ENCODE peak calls at places on chromosomes 16 and 17, in nine cellular contexts. One of them, this sample, is unnamed.

GRCh38 chr17:40026816-40027613 is 11.8 kb downstream of the CSF3 start:
- DNase-seq in ureter: peak
- DNase-seq in stimulated activated CD8-positive, alpha-beta memory T cell treated with anti-CD3 and anti-CD28 coated beads, Interleukin-4, amount 100 ng/mL, for 24 hours: peak
- DNase-seq in Caco-2: peak
- DNase-seq in myocyte: peak
- DNase-seq in ACHN: peak
- DNase-seq in EH: peak
- DNase-seq in hippocampal formation: peak
- DNase-seq in NCI-H345: peak
- DNase-seq in this sample: peak

GRCh38 chr16:85978291-85978775 is 79.4 kb downstream of the IRF8 start:
- DNase-seq in NCI-H345: no peak
- DNase-seq in Caco-2: no peak
- DNase-seq in ACHN: no peak
- DNase-seq in stimulated activated CD8-positive, alpha-beta memory T cell treated with anti-CD3 and anti-CD28 coated beads, Interleukin-4, amount 100 ng/mL, for 24 hours: no peak
- DNase-seq in hippocampal formation: no peak
- DNase-seq in EH: no peak
- DNase-seq in ureter: no peak
- DNase-seq in myocyte: no peak
- DNase-seq in this sample: no peak

GRCh38 chr16:66264311-66265105 is 102.0 kb upstream of the CDH5 start:
- DNase-seq in ACHN: no peak
- DNase-seq in Caco-2: no peak
- DNase-seq in EH: no peak
- DNase-seq in NCI-H345: no peak
- DNase-seq in myocyte: peak
- DNase-seq in ureter: no peak
- DNase-seq in hippocampal formation: no peak
- DNase-seq in stimulated activated CD8-positive, alpha-beta memory T cell treated with anti-CD3 and anti-CD28 coated beads, Interleukin-4, amount 100 ng/mL, for 24 hours: no peak
- DNase-seq in this sample: no peak

GRCh38 chr17:14904406-14904805 is 360.7 kb downstream of the PMP22 start:
- DNase-seq in stimulated activated CD8-positive, alpha-beta memory T cell treated with anti-CD3 and anti-CD28 coated beads, Interleukin-4, amount 100 ng/mL, for 24 hours: no peak
- DNase-seq in hippocampal formation: no peak
- DNase-seq in ureter: no peak
- DNase-seq in myocyte: no peak
- DNase-seq in ACHN: no peak
- DNase-seq in NCI-H345: no peak
- DNase-seq in Caco-2: no peak
- DNase-seq in EH: peak
- DNase-seq in this sample: no peak

GRCh38 chr16:87713469-87714229 is 52.1 kb downstream of the KLHDC4 start:
- DNase-seq in NCI-H345: no peak
- DNase-seq in stimulated activated CD8-positive, alpha-beta memory T cell treated with anti-CD3 and anti-CD28 coated beads, Interleukin-4, amount 100 ng/mL, for 24 hours: peak
- DNase-seq in hippocampal formation: no peak
- DNase-seq in myocyte: no peak
- DNase-seq in ACHN: no peak
- DNase-seq in ureter: no peak
- DNase-seq in EH: no peak
- DNase-seq in Caco-2: no peak
- DNase-seq in this sample: no peak

GRCh38 chr17:34254651-34255380 is at the start of gene CCL2:
- DNase-seq in NCI-H345: peak
- DNase-seq in EH: peak
- DNase-seq in hippocampal formation: peak
- DNase-seq in Caco-2: peak
- DNase-seq in stimulated activated CD8-positive, alpha-beta memory T cell treated with anti-CD3 and anti-CD28 coated beads, Interleukin-4, amount 100 ng/mL, for 24 hours: no peak
- DNase-seq in ureter: peak
- DNase-seq in myocyte: no peak
- DNase-seq in ACHN: peak
- DNase-seq in this sample: no peak

GRCh38 chr17:13784466-13784865 is 182.7 kb upstream of the HS3ST3A1 start:
- DNase-seq in myocyte: peak
- DNase-seq in Caco-2: no peak
- DNase-seq in ureter: no peak
- DNase-seq in hippocampal formation: no peak
- DNase-seq in ACHN: no peak
- DNase-seq in stimulated activated CD8-positive, alpha-beta memory T cell treated with anti-CD3 and anti-CD28 coated beads, Interleukin-4, amount 100 ng/mL, for 24 hours: no peak
- DNase-seq in EH: no peak
- DNase-seq in NCI-H345: no peak
- DNase-seq in this sample: no peak

GRCh38 chr16:67013238-67013822 is 15.6 kb upstream of the CBFB start:
- DNase-seq in ureter: no peak
- DNase-seq in hippocampal formation: no peak
- DNase-seq in EH: no peak
- DNase-seq in ACHN: no peak
- DNase-seq in myocyte: peak
- DNase-seq in Caco-2: no peak
- DNase-seq in NCI-H345: no peak
- DNase-seq in stimulated activated CD8-positive, alpha-beta memory T cell treated with anti-CD3 and anti-CD28 coated beads, Interleukin-4, amount 100 ng/mL, for 24 hours: no peak
- DNase-seq in this sample: no peak

GRCh38 chr17:9772658-9773057 is 18.7 kb downstream of the DHRS7C start:
- DNase-seq in ACHN: no peak
- DNase-seq in stimulated activated CD8-positive, alpha-beta memory T cell treated with anti-CD3 and anti-CD28 coated beads, Interleukin-4, amount 100 ng/mL, for 24 hours: no peak
- DNase-seq in myocyte: no peak
- DNase-seq in NCI-H345: no peak
- DNase-seq in hippocampal formation: no peak
- DNase-seq in ureter: no peak
- DNase-seq in EH: no peak
- DNase-seq in Caco-2: no peak
- DNase-seq in this sample: no peak

GRCh38 chr16:47956881-47957280 is 198.9 kb downstream of the ABCC12 start:
- DNase-seq in NCI-H345: no peak
- DNase-seq in hippocampal formation: no peak
- DNase-seq in EH: no peak
- DNase-seq in Caco-2: no peak
- DNase-seq in stimulated activated CD8-positive, alpha-beta memory T cell treated with anti-CD3 and anti-CD28 coated beads, Interleukin-4, amount 100 ng/mL, for 24 hours: no peak
- DNase-seq in myocyte: no peak
- DNase-seq in ureter: no peak
- DNase-seq in ACHN: no peak
- DNase-seq in this sample: no peak

GRCh38 chr16:81696136-81696958 is 82.7 kb upstream of the PLCG2 start:
- DNase-seq in NCI-H345: no peak
- DNase-seq in EH: no peak
- DNase-seq in ACHN: no peak
- DNase-seq in Caco-2: no peak
- DNase-seq in hippocampal formation: no peak
- DNase-seq in ureter: no peak
- DNase-seq in myocyte: peak
- DNase-seq in stimulated activated CD8-positive, alpha-beta memory T cell treated with anti-CD3 and anti-CD28 coated beads, Interleukin-4, amount 100 ng/mL, for 24 hours: no peak
- DNase-seq in this sample: no peak

GRCh38 chr17:56755310-56755709 is 78.4 kb downstream of the C17orf67 start:
- DNase-seq in NCI-H345: no peak
- DNase-seq in ureter: no peak
- DNase-seq in EH: peak
- DNase-seq in myocyte: no peak
- DNase-seq in ACHN: no peak
- DNase-seq in stimulated activated CD8-positive, alpha-beta memory T cell treated with anti-CD3 and anti-CD28 coated beads, Interleukin-4, amount 100 ng/mL, for 24 hours: no peak
- DNase-seq in hippocampal formation: no peak
- DNase-seq in Caco-2: no peak
- DNase-seq in this sample: no peak

GRCh38 chr17:2146132-2146871 is 91.4 kb downstream of the HIC1 start:
- DNase-seq in stimulated activated CD8-positive, alpha-beta memory T cell treated with anti-CD3 and anti-CD28 coated beads, Interleukin-4, amount 100 ng/mL, for 24 hours: no peak
- DNase-seq in Caco-2: no peak
- DNase-seq in hippocampal formation: no peak
- DNase-seq in ACHN: no peak
- DNase-seq in EH: no peak
- DNase-seq in myocyte: no peak
- DNase-seq in ureter: no peak
- DNase-seq in NCI-H345: no peak
- DNase-seq in this sample: no peak

GRCh38 chr16:70252355-70252988 is 732 bp upstream of the EXOSC6 start:
- DNase-seq in ureter: no peak
- DNase-seq in NCI-H345: peak
- DNase-seq in ACHN: peak
- DNase-seq in myocyte: no peak
- DNase-seq in Caco-2: peak
- DNase-seq in stimulated activated CD8-positive, alpha-beta memory T cell treated with anti-CD3 and anti-CD28 coated beads, Interleukin-4, amount 100 ng/mL, for 24 hours: no peak
- DNase-seq in EH: peak
- DNase-seq in hippocampal formation: no peak
- DNase-seq in this sample: peak

GRCh38 chr16:20285993-20286499 is 41.3 kb downstream of the GP2 start:
- DNase-seq in NCI-H345: no peak
- DNase-seq in EH: no peak
- DNase-seq in ureter: no peak
- DNase-seq in hippocampal formation: no peak
- DNase-seq in myocyte: no peak
- DNase-seq in Caco-2: no peak
- DNase-seq in ACHN: no peak
- DNase-seq in stimulated activated CD8-positive, alpha-beta memory T cell treated with anti-CD3 and anti-CD28 coated beads, Interleukin-4, amount 100 ng/mL, for 24 hours: no peak
- DNase-seq in this sample: no peak

GRCh38 chr17:3025421-3026124 is 37.8 kb downstream of the OR1D5 start:
- DNase-seq in Caco-2: peak
- DNase-seq in ureter: no peak
- DNase-seq in ACHN: no peak
- DNase-seq in myocyte: no peak
- DNase-seq in EH: no peak
- DNase-seq in hippocampal formation: no peak
- DNase-seq in stimulated activated CD8-positive, alpha-beta memory T cell treated with anti-CD3 and anti-CD28 coated beads, Interleukin-4, amount 100 ng/mL, for 24 hours: no peak
- DNase-seq in NCI-H345: no peak
- DNase-seq in this sample: no peak

GRCh38 chr16:23145608-23146007 is 3.6 kb downstream of the USP31 start:
- DNase-seq in ACHN: peak
- DNase-seq in myocyte: peak
- DNase-seq in NCI-H345: no peak
- DNase-seq in EH: peak
- DNase-seq in stimulated activated CD8-positive, alpha-beta memory T cell treated with anti-CD3 and anti-CD28 coated beads, Interleukin-4, amount 100 ng/mL, for 24 hours: no peak
- DNase-seq in hippocampal formation: no peak
- DNase-seq in Caco-2: no peak
- DNase-seq in ureter: no peak
- DNase-seq in this sample: no peak

GRCh38 chr17:8821446-8822105 is 22.4 kb upstream of the MFSD6L start:
- DNase-seq in stimulated activated CD8-positive, alpha-beta memory T cell treated with anti-CD3 and anti-CD28 coated beads, Interleukin-4, amount 100 ng/mL, for 24 hours: no peak
- DNase-seq in NCI-H345: no peak
- DNase-seq in myocyte: no peak
- DNase-seq in EH: no peak
- DNase-seq in hippocampal formation: no peak
- DNase-seq in ureter: peak
- DNase-seq in Caco-2: no peak
- DNase-seq in ACHN: no peak
- DNase-seq in this sample: no peak

GRCh38 chr16:11619327-11619851 is 32.7 kb upstream of the LITAF start:
- DNase-seq in ACHN: no peak
- DNase-seq in myocyte: no peak
- DNase-seq in Caco-2: no peak
- DNase-seq in stimulated activated CD8-positive, alpha-beta memory T cell treated with anti-CD3 and anti-CD28 coated beads, Interleukin-4, amount 100 ng/mL, for 24 hours: no peak
- DNase-seq in hippocampal formation: no peak
- DNase-seq in ureter: no peak
- DNase-seq in NCI-H345: no peak
- DNase-seq in EH: peak
- DNase-seq in this sample: no peak

GRCh38 chr16:69315486-69316311 is 4.5 kb downstream of the VPS4A start:
- DNase-seq in ACHN: no peak
- DNase-seq in ureter: no peak
- DNase-seq in stimulated activated CD8-positive, alpha-beta memory T cell treated with anti-CD3 and anti-CD28 coated beads, Interleukin-4, amount 100 ng/mL, for 24 hours: no peak
- DNase-seq in NCI-H345: no peak
- DNase-seq in hippocampal formation: no peak
- DNase-seq in Caco-2: peak
- DNase-seq in myocyte: no peak
- DNase-seq in EH: no peak
- DNase-seq in this sample: no peak

GRCh38 chr16:27199747-27200146 is 3.6 kb upstream of the KDM8 start:
- DNase-seq in Caco-2: no peak
- DNase-seq in hippocampal formation: no peak
- DNase-seq in ureter: no peak
- DNase-seq in stimulated activated CD8-positive, alpha-beta memory T cell treated with anti-CD3 and anti-CD28 coated beads, Interleukin-4, amount 100 ng/mL, for 24 hours: no peak
- DNase-seq in myocyte: peak
- DNase-seq in NCI-H345: no peak
- DNase-seq in EH: peak
- DNase-seq in ACHN: no peak
- DNase-seq in this sample: no peak

GRCh38 chr17:66185842-66186241 is 6.1 kb downstream of the CEP112 start:
- DNase-seq in ACHN: no peak
- DNase-seq in Caco-2: no peak
- DNase-seq in myocyte: no peak
- DNase-seq in NCI-H345: peak
- DNase-seq in hippocampal formation: no peak
- DNase-seq in stimulated activated CD8-positive, alpha-beta memory T cell treated with anti-CD3 and anti-CD28 coated beads, Interleukin-4, amount 100 ng/mL, for 24 hours: no peak
- DNase-seq in EH: no peak
- DNase-seq in ureter: no peak
- DNase-seq in this sample: no peak

GRCh38 chr17:75237100-75238014 is 24.0 kb downstream of the GGA3 start:
- DNase-seq in ACHN: no peak
- DNase-seq in NCI-H345: no peak
- DNase-seq in ureter: no peak
- DNase-seq in hippocampal formation: no peak
- DNase-seq in myocyte: peak
- DNase-seq in Caco-2: no peak
- DNase-seq in stimulated activated CD8-positive, alpha-beta memory T cell treated with anti-CD3 and anti-CD28 coated beads, Interleukin-4, amount 100 ng/mL, for 24 hours: no peak
- DNase-seq in EH: no peak
- DNase-seq in this sample: no peak

GRCh38 chr17:50719924-50720805 is 762 bp downstream of the LUC7L3 start:
- DNase-seq in hippocampal formation: no peak
- DNase-seq in Caco-2: no peak
- DNase-seq in stimulated activated CD8-positive, alpha-beta memory T cell treated with anti-CD3 and anti-CD28 coated beads, Interleukin-4, amount 100 ng/mL, for 24 hours: no peak
- DNase-seq in myocyte: no peak
- DNase-seq in ACHN: no peak
- DNase-seq in ureter: no peak
- DNase-seq in EH: no peak
- DNase-seq in NCI-H345: peak
- DNase-seq in this sample: no peak

GRCh38 chr16:21626659-21627277 is 25.6 kb downstream of the IGSF6 start:
- DNase-seq in NCI-H345: no peak
- DNase-seq in stimulated activated CD8-positive, alpha-beta memory T cell treated with anti-CD3 and anti-CD28 coated beads, Interleukin-4, amount 100 ng/mL, for 24 hours: no peak
- DNase-seq in ureter: no peak
- DNase-seq in myocyte: no peak
- DNase-seq in hippocampal formation: no peak
- DNase-seq in Caco-2: no peak
- DNase-seq in EH: peak
- DNase-seq in ACHN: peak
- DNase-seq in this sample: no peak

GRCh38 chr16:46885960-46886763 is 2.0 kb downstream of the GPT2 start:
- DNase-seq in hippocampal formation: peak
- DNase-seq in EH: peak
- DNase-seq in NCI-H345: no peak
- DNase-seq in ACHN: no peak
- DNase-seq in stimulated activated CD8-positive, alpha-beta memory T cell treated with anti-CD3 and anti-CD28 coated beads, Interleukin-4, amount 100 ng/mL, for 24 hours: no peak
- DNase-seq in ureter: no peak
- DNase-seq in myocyte: no peak
- DNase-seq in Caco-2: peak
- DNase-seq in this sample: no peak

This sample was measured in HuH-7.